ENCODE peak calls at places on chromosomes 11 and 22, in eight cellular contexts. One of them, this sample, is unnamed.

GRCh38 chr11:74069146-74070046 is 60.5 kb upstream of the UCP3 start:
- DNase-seq in heart left ventricle: no peak
- DNase-seq in lower leg skin: no peak
- DNase-seq in GM10248: no peak
- DNase-seq in mucosa of descending colon: no peak
- DNase-seq in right lobe of liver: no peak
- DNase-seq in RWPE1: no peak
- DNase-seq in keratinocyte: no peak
- DNase-seq in this sample: no peak

GRCh38 chr22:36026741-36027140 is 1.9 kb downstream of the RBFOX2 start:
- DNase-seq in right lobe of liver: no peak
- DNase-seq in keratinocyte: no peak
- DNase-seq in RWPE1: no peak
- DNase-seq in mucosa of descending colon: no peak
- DNase-seq in lower leg skin: no peak
- DNase-seq in heart left ventricle: no peak
- DNase-seq in GM10248: no peak
- DNase-seq in this sample: no peak

GRCh38 chr11:110366234-110366633 is 63.5 kb upstream of the FDX1 start:
- DNase-seq in mucosa of descending colon: no peak
- DNase-seq in lower leg skin: no peak
- DNase-seq in keratinocyte: no peak
- DNase-seq in RWPE1: peak
- DNase-seq in GM10248: no peak
- DNase-seq in heart left ventricle: peak
- DNase-seq in right lobe of liver: peak
- DNase-seq in this sample: peak

GRCh38 chr11:111815489-111815888 is 49.3 kb upstream of the PPP2R1B start:
- DNase-seq in heart left ventricle: no peak
- DNase-seq in RWPE1: no peak
- DNase-seq in mucosa of descending colon: no peak
- DNase-seq in lower leg skin: no peak
- DNase-seq in right lobe of liver: no peak
- DNase-seq in GM10248: no peak
- DNase-seq in keratinocyte: no peak
- DNase-seq in this sample: no peak

GRCh38 chr11:117819096-117820040 is 5.2 kb downstream of the FXYD2 start:
- DNase-seq in RWPE1: no peak
- DNase-seq in keratinocyte: no peak
- DNase-seq in heart left ventricle: peak
- DNase-seq in mucosa of descending colon: peak
- DNase-seq in GM10248: peak
- DNase-seq in right lobe of liver: peak
- DNase-seq in lower leg skin: no peak
- DNase-seq in this sample: peak

GRCh38 chr11:11215944-11216343 is 137.1 kb downstream of the CSNK2A3 start:
- DNase-seq in keratinocyte: no peak
- DNase-seq in right lobe of liver: no peak
- DNase-seq in RWPE1: no peak
- DNase-seq in heart left ventricle: no peak
- DNase-seq in lower leg skin: no peak
- DNase-seq in mucosa of descending colon: no peak
- DNase-seq in GM10248: no peak
- DNase-seq in this sample: no peak

GRCh38 chr11:103609117-103610066 is 427.0 kb upstream of the DDI1 start:
- DNase-seq in mucosa of descending colon: no peak
- DNase-seq in RWPE1: peak
- DNase-seq in right lobe of liver: no peak
- DNase-seq in heart left ventricle: no peak
- DNase-seq in GM10248: no peak
- DNase-seq in keratinocyte: peak
- DNase-seq in lower leg skin: no peak
- DNase-seq in this sample: no peak

GRCh38 chr11:126352934-126353801 is 2.3 kb upstream of the ST3GAL4 start:
- DNase-seq in lower leg skin: no peak
- DNase-seq in GM10248: no peak
- DNase-seq in heart left ventricle: no peak
- DNase-seq in mucosa of descending colon: no peak
- DNase-seq in keratinocyte: peak
- DNase-seq in RWPE1: peak
- DNase-seq in right lobe of liver: no peak
- DNase-seq in this sample: no peak

GRCh38 chr11:122202161-122202950 is 86.3 kb upstream of the BLID start:
- DNase-seq in mucosa of descending colon: no peak
- DNase-seq in right lobe of liver: no peak
- DNase-seq in keratinocyte: no peak
- DNase-seq in RWPE1: no peak
- DNase-seq in heart left ventricle: peak
- DNase-seq in GM10248: no peak
- DNase-seq in lower leg skin: no peak
- DNase-seq in this sample: no peak

GRCh38 chr22:46806789-46807188 is 44.3 kb downstream of the TBC1D22A start:
- DNase-seq in GM10248: no peak
- DNase-seq in right lobe of liver: no peak
- DNase-seq in heart left ventricle: no peak
- DNase-seq in mucosa of descending colon: no peak
- DNase-seq in RWPE1: no peak
- DNase-seq in keratinocyte: no peak
- DNase-seq in lower leg skin: peak
- DNase-seq in this sample: no peak

GRCh38 chr11:130478204-130478701 is 29.8 kb downstream of the ADAMTS15 start:
- DNase-seq in keratinocyte: no peak
- DNase-seq in heart left ventricle: peak
- DNase-seq in mucosa of descending colon: peak
- DNase-seq in lower leg skin: peak
- DNase-seq in GM10248: peak
- DNase-seq in right lobe of liver: no peak
- DNase-seq in RWPE1: peak
- DNase-seq in this sample: peak

GRCh38 chr11:107840120-107840479 is 18.5 kb downstream of the SLC35F2 start:
- DNase-seq in right lobe of liver: no peak
- DNase-seq in heart left ventricle: no peak
- DNase-seq in RWPE1: no peak
- DNase-seq in keratinocyte: no peak
- DNase-seq in GM10248: no peak
- DNase-seq in lower leg skin: peak
- DNase-seq in mucosa of descending colon: no peak
- DNase-seq in this sample: no peak

GRCh38 chr22:42174062-42174461 is 43.5 kb upstream of the CYP2D6 start:
- DNase-seq in GM10248: no peak
- DNase-seq in mucosa of descending colon: no peak
- DNase-seq in RWPE1: no peak
- DNase-seq in keratinocyte: no peak
- DNase-seq in heart left ventricle: no peak
- DNase-seq in right lobe of liver: no peak
- DNase-seq in lower leg skin: no peak
- DNase-seq in this sample: no peak

GRCh38 chr22:26756675-26757293 is 99.4 kb downstream of the MIAT start:
- DNase-seq in lower leg skin: no peak
- DNase-seq in mucosa of descending colon: peak
- DNase-seq in right lobe of liver: no peak
- DNase-seq in GM10248: peak
- DNase-seq in keratinocyte: no peak
- DNase-seq in heart left ventricle: peak
- DNase-seq in RWPE1: peak
- DNase-seq in this sample: peak

GRCh38 chr11:111846063-111846462 is 25.3 kb downstream of the ALG9 start:
- DNase-seq in heart left ventricle: no peak
- DNase-seq in right lobe of liver: no peak
- DNase-seq in mucosa of descending colon: no peak
- DNase-seq in lower leg skin: no peak
- DNase-seq in GM10248: no peak
- DNase-seq in keratinocyte: no peak
- DNase-seq in RWPE1: peak
- DNase-seq in this sample: no peak

GRCh38 chr11:59918987-59919589 is 19.1 kb upstream of the OOSP1 start:
- DNase-seq in mucosa of descending colon: no peak
- DNase-seq in lower leg skin: no peak
- DNase-seq in right lobe of liver: no peak
- DNase-seq in RWPE1: peak
- DNase-seq in GM10248: peak
- DNase-seq in heart left ventricle: no peak
- DNase-seq in keratinocyte: no peak
- DNase-seq in this sample: no peak

GRCh38 chr11:34475656-34476055 is 36.9 kb downstream of the CAT start:
- DNase-seq in GM10248: no peak
- DNase-seq in keratinocyte: no peak
- DNase-seq in right lobe of liver: no peak
- DNase-seq in RWPE1: no peak
- DNase-seq in lower leg skin: no peak
- DNase-seq in mucosa of descending colon: no peak
- DNase-seq in heart left ventricle: no peak
- DNase-seq in this sample: no peak

GRCh38 chr11:34480339-34480738 is 33.3 kb downstream of the ELF5 start:
- DNase-seq in keratinocyte: no peak
- DNase-seq in GM10248: no peak
- DNase-seq in mucosa of descending colon: no peak
- DNase-seq in heart left ventricle: no peak
- DNase-seq in right lobe of liver: no peak
- DNase-seq in RWPE1: no peak
- DNase-seq in lower leg skin: no peak
- DNase-seq in this sample: no peak

GRCh38 chr11:34476853-34477252 is 36.7 kb downstream of the ELF5 start:
- DNase-seq in keratinocyte: no peak
- DNase-seq in GM10248: no peak
- DNase-seq in right lobe of liver: no peak
- DNase-seq in lower leg skin: no peak
- DNase-seq in RWPE1: no peak
- DNase-seq in heart left ventricle: no peak
- DNase-seq in mucosa of descending colon: no peak
- DNase-seq in this sample: no peak

GRCh38 chr11:34481307-34481706 is 32.3 kb downstream of the ELF5 start:
- DNase-seq in mucosa of descending colon: no peak
- DNase-seq in RWPE1: no peak
- DNase-seq in keratinocyte: no peak
- DNase-seq in GM10248: no peak
- DNase-seq in lower leg skin: no peak
- DNase-seq in heart left ventricle: no peak
- DNase-seq in right lobe of liver: no peak
- DNase-seq in this sample: no peak

DNA sequence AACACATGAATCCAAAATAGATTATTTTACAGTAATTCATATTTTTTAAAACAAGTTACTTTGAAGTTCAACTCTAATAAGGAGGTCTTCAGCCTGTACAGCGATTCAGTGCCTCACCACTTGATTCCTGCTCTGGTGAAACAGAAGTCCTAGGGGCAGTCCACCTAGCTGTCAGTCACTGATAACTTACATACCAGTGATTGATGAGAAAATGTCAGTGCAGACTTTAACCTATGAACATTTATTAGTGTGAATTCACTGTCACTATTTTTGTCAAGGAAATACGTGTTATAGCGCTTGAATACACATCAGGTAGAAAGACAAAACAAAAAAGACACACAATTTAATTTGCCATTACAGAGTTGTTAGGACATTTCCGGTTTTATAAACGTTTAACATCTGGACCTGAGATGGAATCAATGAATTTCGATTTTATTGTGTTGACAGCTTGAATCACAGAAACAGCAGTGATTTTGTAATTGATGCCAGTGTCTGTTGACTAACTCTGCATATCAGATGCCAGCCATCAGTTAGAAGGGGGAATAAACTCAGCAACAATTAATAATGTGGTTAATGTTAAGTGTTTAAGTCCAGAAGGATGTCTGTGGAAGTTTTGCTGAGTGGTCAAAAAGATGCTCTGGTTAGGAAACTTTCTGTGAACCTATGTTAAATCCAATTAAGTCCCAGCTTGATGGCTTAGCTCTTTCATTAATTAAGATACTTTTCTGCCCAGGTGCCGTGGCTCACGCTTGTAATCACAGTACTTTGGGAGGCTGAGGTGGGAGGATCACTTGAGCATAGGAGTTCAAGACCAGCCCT is 34.5 kb downstream of the ELF5 start:
- DNase-seq in RWPE1: no peak
- DNase-seq in heart left ventricle: no peak
- DNase-seq in mucosa of descending colon: no peak
- DNase-seq in right lobe of liver: no peak
- DNase-seq in GM10248: no peak
- DNase-seq in lower leg skin: no peak
- DNase-seq in keratinocyte: no peak
- DNase-seq in this sample: no peak
- TF ChIP-seq CTCF in RWPE1: no peak
- TF ChIP-seq CTCF in heart left ventricle: no peak
- TF ChIP-seq CTCF in mucosa of descending colon: no peak
- TF ChIP-seq CTCF in right lobe of liver: no peak
- TF ChIP-seq CTCF in GM10248: no peak
- TF ChIP-seq CTCF in lower leg skin: no peak
- TF ChIP-seq CTCF in keratinocyte: no peak
- TF ChIP-seq CTCF in this sample: no peak

GRCh38 chr11:43880640-43881159 is at the start of gene ALKBH3:
- DNase-seq in heart left ventricle: peak
- DNase-seq in keratinocyte: peak
- DNase-seq in GM10248: peak
- DNase-seq in right lobe of liver: peak
- DNase-seq in lower leg skin: peak
- DNase-seq in RWPE1: peak
- DNase-seq in mucosa of descending colon: peak
- DNase-seq in this sample: peak
- TF ChIP-seq CTCF in heart left ventricle: no peak
- TF ChIP-seq CTCF in keratinocyte: peak
- TF ChIP-seq CTCF in GM10248: no peak
- TF ChIP-seq CTCF in right lobe of liver: no peak
- TF ChIP-seq CTCF in lower leg skin: no peak
- TF ChIP-seq CTCF in RWPE1: no peak
- TF ChIP-seq CTCF in mucosa of descending colon: no peak
- TF ChIP-seq CTCF in this sample: peak

GRCh38 chr11:15159085-15159484 is 44.4 kb downstream of the INSC start:
- DNase-seq in lower leg skin: no peak
- DNase-seq in mucosa of descending colon: no peak
- DNase-seq in GM10248: peak
- DNase-seq in RWPE1: peak
- DNase-seq in heart left ventricle: no peak
- DNase-seq in right lobe of liver: no peak
- DNase-seq in keratinocyte: peak
- DNase-seq in this sample: no peak
- TF ChIP-seq CTCF in lower leg skin: no peak
- TF ChIP-seq CTCF in mucosa of descending colon: no peak
- TF ChIP-seq CTCF in GM10248: peak
- TF ChIP-seq CTCF in RWPE1: peak
- TF ChIP-seq CTCF in heart left ventricle: peak
- TF ChIP-seq CTCF in right lobe of liver: peak
- TF ChIP-seq CTCF in keratinocyte: peak
- TF ChIP-seq CTCF in this sample: peak

DNA sequence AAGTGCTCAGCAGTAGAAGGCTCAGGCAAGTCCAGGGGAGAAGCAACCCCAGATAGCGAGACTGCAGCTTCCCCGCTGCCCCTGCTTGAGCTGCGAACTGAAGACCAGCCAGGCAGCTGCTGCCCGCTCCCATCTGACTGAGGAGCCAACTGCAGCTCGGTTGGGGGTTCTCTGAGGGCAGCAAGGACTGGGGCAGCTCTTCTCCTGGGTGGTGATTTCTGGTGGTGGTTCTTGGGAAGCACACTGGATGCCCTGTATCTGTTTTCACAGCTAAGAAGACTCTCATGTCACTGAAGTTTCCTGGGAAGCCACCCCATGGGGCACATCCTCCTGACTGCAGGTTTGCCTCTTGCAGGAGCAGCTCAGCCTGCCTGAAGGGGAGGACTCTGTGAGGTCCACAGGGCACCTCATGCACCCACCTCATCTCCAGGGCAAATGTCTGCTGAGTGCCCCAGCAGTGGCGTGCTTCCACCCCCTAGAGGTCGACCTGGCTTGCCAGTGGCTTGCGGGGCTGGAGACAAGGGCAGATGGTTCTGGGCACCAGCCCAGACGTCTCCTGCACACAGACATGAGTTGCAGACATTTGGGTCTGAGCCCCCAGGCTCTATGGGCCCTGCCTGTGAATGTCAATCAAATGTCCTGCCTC is 801.1 kb downstream of the BRD1 start:
- DNase-seq in keratinocyte: no peak
- DNase-seq in right lobe of liver: peak
- DNase-seq in GM10248: no peak
- DNase-seq in mucosa of descending colon: no peak
- DNase-seq in heart left ventricle: no peak
- DNase-seq in lower leg skin: no peak
- DNase-seq in RWPE1: no peak
- DNase-seq in this sample: no peak
- TF ChIP-seq CTCF in keratinocyte: no peak
- TF ChIP-seq CTCF in right lobe of liver: no peak
- TF ChIP-seq CTCF in GM10248: peak
- TF ChIP-seq CTCF in mucosa of descending colon: no peak
- TF ChIP-seq CTCF in heart left ventricle: no peak
- TF ChIP-seq CTCF in lower leg skin: no peak
- TF ChIP-seq CTCF in RWPE1: no peak
- TF ChIP-seq CTCF in this sample: peak

This sample was measured in left ventricle myocardium inferior.